ENCODE peak calls at places on chromosomes 3 and 15, in seven cellular contexts. M, I, S, E, F, K and Z are unnamed samples.

GRCh38 chr15:69414702-69415161 is 583 bp downstream of the KIF23 start:
- DNase-seq in M (peak; percentile 74), I (no peak), S (peak; percentile 60), E (peak; percentile 79), F (peak; percentile 61), K (peak; percentile 72), Z (peak; percentile 33)

GRCh38 chr3:177930771-177931170 is 605.5 kb upstream of the KCNMB2 start:
- DNase-seq in M (peak; percentile 66), I (no peak), S (no peak), E (no peak), F (no peak), K (no peak), Z (no peak)

GRCh38 chr15:49330166-49330565 is 92.9 kb upstream of the FGF7 start:
- DNase-seq in M (no peak), I (no peak), S (no peak), E (peak; percentile 69), F (no peak), K (no peak), Z (no peak)

GRCh38 chr15:70283511-70283910 is 185.8 kb upstream of the TLE3 start:
- DNase-seq in M (no peak), I (no peak), S (no peak), E (no peak), F (no peak), K (no peak), Z (no peak)

GRCh38 chr15:69119692-69120395 is 40.6 kb upstream of the GLCE start:
- DNase-seq in M (no peak), I (no peak), S (no peak), E (no peak), F (no peak), K (no peak), Z (no peak)

GRCh38 chr3:39753361-39753760 is 56.0 kb upstream of the MYRIP start:
- DNase-seq in M (no peak), I (no peak), S (no peak), E (no peak), F (no peak), K (no peak), Z (no peak)

GRCh38 chr3:128486692-128487537 is 6.1 kb downstream of the GATA2 start:
- DNase-seq in M (no peak), I (no peak), S (no peak), E (no peak), F (peak; percentile 46), K (peak; percentile 63), Z (no peak)

GRCh38 chr15:42062284-42062806 is 32.0 kb downstream of the PLA2G4D start:
- DNase-seq in M (no peak), I (no peak), S (no peak), E (no peak), F (no peak), K (no peak), Z (no peak)

GRCh38 chr15:58669108-58669507 is 80.4 kb downstream of the ADAM10 start:
- DNase-seq in M (no peak), I (no peak), S (no peak), E (peak; percentile 7), F (no peak), K (no peak), Z (no peak)

GRCh38 chr3:65334045-65334665 is 646.4 kb upstream of the ADAMTS9 start:
- DNase-seq in M (no peak), I (peak; percentile 32), S (no peak), E (no peak), F (no peak), K (peak; percentile 15), Z (no peak)

GRCh38 chr3:175956964-175957363 is 1097.8 kb downstream of the NAALADL2 start:
- DNase-seq in M (peak; percentile 26), I (no peak), S (no peak), E (no peak), F (no peak), K (peak; percentile 14), Z (no peak)

GRCh38 chr3:172101107-172101506 is 61.7 kb downstream of the FNDC3B start:
- DNase-seq in M (no peak), I (no peak), S (peak; percentile 29), E (no peak), F (no peak), K (no peak), Z (no peak)

GRCh38 chr3:133962879-133963278 is 66.8 kb downstream of the SLCO2A1 start:
- DNase-seq in M (peak; percentile 12), I (no peak), S (no peak), E (peak; percentile 84), F (no peak), K (peak; percentile 47), Z (no peak)

GRCh38 chr15:51004103-51004536 is 90.6 kb downstream of the TNFAIP8L3 start:
- DNase-seq in M (peak; percentile 94), I (no peak), S (no peak), E (peak; percentile 54), F (no peak), K (peak; percentile 10), Z (no peak)

GRCh38 chr15:43168192-43169107 is 16.8 kb upstream of the CCNDBP1 start:
- DNase-seq in M (peak; percentile 92), I (peak; percentile 36), S (no peak), E (peak; percentile 66), F (no peak), K (no peak), Z (no peak)

GRCh38 chr15:29455055-29455454 is 185.4 kb upstream of the NSMCE3 start:
- DNase-seq in M (no peak), I (no peak), S (no peak), E (no peak), F (no peak), K (no peak), Z (no peak)

GRCh38 chr3:150469031-150469930 is 61.2 kb downstream of the TSC22D2 start:
- DNase-seq in M (peak; percentile 100), I (no peak), S (no peak), E (peak; percentile 95), F (no peak), K (peak; percentile 65), Z (no peak)

GRCh38 chr3:33482126-33482525 is 41.9 kb upstream of the UBP1 start:
- DNase-seq in M (no peak), I (no peak), S (no peak), E (peak; percentile 21), F (no peak), K (no peak), Z (no peak)

GRCh38 chr15:61364871-61365270 is 135.8 kb upstream of the RORA start:
- DNase-seq in M (no peak), I (peak; percentile 22), S (no peak), E (no peak), F (no peak), K (no peak), Z (no peak)

GRCh38 chr3:185560676-185561075 is 8.3 kb upstream of the LIPH start:
- DNase-seq in M (no peak), I (no peak), S (no peak), E (no peak), F (no peak), K (no peak), Z (no peak)

GRCh38 chr15:89666858-89667705 is 11.8 kb upstream of the KIF7 start:
- DNase-seq in M (no peak), I (no peak), S (no peak), E (no peak), F (no peak), K (no peak), Z (no peak)

GRCh38 chr3:4771238-4771637 is 208.0 kb upstream of the BHLHE40 start:
- DNase-seq in M (no peak), I (no peak), S (no peak), E (no peak), F (no peak), K (no peak), Z (no peak)

GRCh38 chr3:45981321-45982038 is 14.1 kb downstream of the FYCO1 start:
- DNase-seq in M (no peak), I (no peak), S (no peak), E (peak; percentile 41), F (no peak), K (no peak), Z (no peak)

GRCh38 chr3:194685723-194686413 is at the start of gene FAM43A:
- DNase-seq in M (peak; percentile 68), I (peak; percentile 97), S (peak; percentile 86), E (peak; percentile 91), F (peak; percentile 90), K (peak; percentile 83), Z (no peak)
- TF ChIP-seq CTCF in M (peak; percentile 17), I (peak; percentile 31), S (no peak), E (no peak), F (peak; percentile 19), K (no peak), Z (no peak)

GRCh38 chr3:25468866-25469319 is 40.8 kb downstream of the RARB start:
- DNase-seq in M (no peak), I (peak; percentile 81), S (no peak), E (peak; percentile 75), F (no peak), K (no peak), Z (no peak)
- TF ChIP-seq CTCF in M (no peak), I (peak; percentile 8), S (no peak), E (peak; percentile 31), F (peak; percentile 14), K (no peak), Z (no peak)

DNA sequence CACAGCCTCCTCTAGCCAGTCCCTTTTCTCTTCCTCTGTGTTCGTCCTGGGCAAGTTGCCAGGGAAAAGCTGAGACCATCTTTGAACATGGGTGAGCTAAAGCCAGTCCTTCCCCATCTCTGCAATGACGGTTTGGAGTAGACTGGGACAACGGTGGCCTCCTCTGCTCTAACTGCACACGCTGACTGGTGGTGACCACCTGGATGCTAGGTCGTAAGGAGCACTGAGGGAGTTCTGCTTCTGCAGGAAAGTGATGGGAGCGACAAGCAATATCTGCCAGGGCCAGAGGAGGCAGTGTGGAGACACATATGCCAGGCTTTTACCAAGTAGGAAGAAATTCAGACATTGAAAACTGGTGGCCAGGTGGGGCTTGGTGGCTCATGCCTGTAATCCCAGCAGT is 111.7 kb downstream of the NUP210 start:
- DNase-seq in M (peak; percentile 47), I (no peak), S (peak; percentile 38), E (peak; percentile 30), F (peak; percentile 44), K (peak; percentile 47), Z (peak; percentile 66)
- TF ChIP-seq CTCF in M (peak; percentile 51), I (no peak), S (no peak), E (peak; percentile 35), F (peak; percentile 47), K (peak; percentile 45), Z (peak; percentile 90)

GRCh38 chr3:16821053-16821452 is 63.7 kb upstream of the PLCL2 start:
- DNase-seq in M (no peak), I (no peak), S (no peak), E (no peak), F (no peak), K (no peak), Z (no peak)
- TF ChIP-seq CTCF in M (no peak), I (no peak), S (no peak), E (no peak), F (no peak), K (no peak), Z (no peak)